ENCODE peak calls at places on chromosomes 4 and X, in five cellular contexts. One of them, this sample, is unnamed.
A peak's percentile ranks its signal among the peaks of the same experiment; 100 is the strongest.

GRCh38 chr4:184907216-184907615 is 81.4 kb upstream of the ACSL1 start:
- DNase-seq in SW480: no peak
- DNase-seq in PC-3: no peak
- DNase-seq in stimulated activated CD4-positive, alpha-beta T cell treated with anti-CD3 and anti-CD28 coated beads, Interleukin-12 subunit alpha, Interleukin-12 subunit beta, amount 100 ng/mL, for 24 hours: no peak
- DNase-seq in stomach: no peak
- DNase-seq in this sample: no peak

GRCh38 chrX:69808375-69808774 is 192.5 kb downstream of the EDA start:
- DNase-seq in stimulated activated CD4-positive, alpha-beta T cell treated with anti-CD3 and anti-CD28 coated beads, Interleukin-12 subunit alpha, Interleukin-12 subunit beta, amount 100 ng/mL, for 24 hours: no peak
- DNase-seq in PC-3: no peak
- DNase-seq in stomach: no peak
- DNase-seq in SW480: peak; percentile 2
- DNase-seq in this sample: no peak

GRCh38 chr4:153242848-153243324 is 38.6 kb downstream of the TRIM2 start:
- DNase-seq in stomach: no peak
- DNase-seq in SW480: peak; percentile 26
- DNase-seq in PC-3: no peak
- DNase-seq in stimulated activated CD4-positive, alpha-beta T cell treated with anti-CD3 and anti-CD28 coated beads, Interleukin-12 subunit alpha, Interleukin-12 subunit beta, amount 100 ng/mL, for 24 hours: no peak
- DNase-seq in this sample: no peak

GRCh38 chr4:3248811-3249661 is at the start of gene MSANTD1:
- DNase-seq in stomach: no peak
- DNase-seq in stimulated activated CD4-positive, alpha-beta T cell treated with anti-CD3 and anti-CD28 coated beads, Interleukin-12 subunit alpha, Interleukin-12 subunit beta, amount 100 ng/mL, for 24 hours: no peak
- DNase-seq in SW480: no peak
- DNase-seq in PC-3: no peak
- DNase-seq in this sample: no peak

GRCh38 chrX:15336023-15336413 is 695 bp upstream of the PIGA start:
- DNase-seq in stomach: no peak
- DNase-seq in SW480: peak; percentile 29
- DNase-seq in stimulated activated CD4-positive, alpha-beta T cell treated with anti-CD3 and anti-CD28 coated beads, Interleukin-12 subunit alpha, Interleukin-12 subunit beta, amount 100 ng/mL, for 24 hours: no peak
- DNase-seq in PC-3: peak; percentile 59
- DNase-seq in this sample: no peak

GRCh38 chr4:109389367-109390118 is 44.1 kb upstream of the SEC24B start:
- DNase-seq in PC-3: no peak
- DNase-seq in SW480: no peak
- DNase-seq in stimulated activated CD4-positive, alpha-beta T cell treated with anti-CD3 and anti-CD28 coated beads, Interleukin-12 subunit alpha, Interleukin-12 subunit beta, amount 100 ng/mL, for 24 hours: no peak
- DNase-seq in stomach: no peak
- DNase-seq in this sample: no peak

GRCh38 chr4:128974203-128974602 is 119.1 kb downstream of the SCLT1 start:
- DNase-seq in stimulated activated CD4-positive, alpha-beta T cell treated with anti-CD3 and anti-CD28 coated beads, Interleukin-12 subunit alpha, Interleukin-12 subunit beta, amount 100 ng/mL, for 24 hours: no peak
- DNase-seq in SW480: no peak
- DNase-seq in PC-3: no peak
- DNase-seq in stomach: no peak
- DNase-seq in this sample: no peak

GRCh38 chrX:111168314-111168713 is 72.3 kb downstream of the PAK3 start:
- DNase-seq in stimulated activated CD4-positive, alpha-beta T cell treated with anti-CD3 and anti-CD28 coated beads, Interleukin-12 subunit alpha, Interleukin-12 subunit beta, amount 100 ng/mL, for 24 hours: no peak
- DNase-seq in PC-3: peak; percentile 10
- DNase-seq in SW480: peak; percentile 32
- DNase-seq in stomach: no peak
- DNase-seq in this sample: no peak

GRCh38 chr4:102285831-102286230 is 59.5 kb downstream of the SLC39A8 start:
- DNase-seq in stomach: no peak
- DNase-seq in stimulated activated CD4-positive, alpha-beta T cell treated with anti-CD3 and anti-CD28 coated beads, Interleukin-12 subunit alpha, Interleukin-12 subunit beta, amount 100 ng/mL, for 24 hours: no peak
- DNase-seq in PC-3: no peak
- DNase-seq in SW480: no peak
- DNase-seq in this sample: no peak

GRCh38 chrX:138191998-138192397 is 519.5 kb downstream of the FGF13 start:
- DNase-seq in PC-3: peak; percentile 50
- DNase-seq in stomach: no peak
- DNase-seq in SW480: peak; percentile 23
- DNase-seq in stimulated activated CD4-positive, alpha-beta T cell treated with anti-CD3 and anti-CD28 coated beads, Interleukin-12 subunit alpha, Interleukin-12 subunit beta, amount 100 ng/mL, for 24 hours: peak; percentile 0
- DNase-seq in this sample: no peak

GRCh38 chr4:168859888-168860694 is 150.0 kb downstream of the CBR4 start:
- DNase-seq in stomach: no peak
- DNase-seq in PC-3: no peak
- DNase-seq in stimulated activated CD4-positive, alpha-beta T cell treated with anti-CD3 and anti-CD28 coated beads, Interleukin-12 subunit alpha, Interleukin-12 subunit beta, amount 100 ng/mL, for 24 hours: no peak
- DNase-seq in SW480: no peak
- DNase-seq in this sample: no peak

GRCh38 chrX:121110536-121110935 is 63.1 kb downstream of the GLUD2 start:
- DNase-seq in stomach: no peak
- DNase-seq in stimulated activated CD4-positive, alpha-beta T cell treated with anti-CD3 and anti-CD28 coated beads, Interleukin-12 subunit alpha, Interleukin-12 subunit beta, amount 100 ng/mL, for 24 hours: no peak
- DNase-seq in PC-3: no peak
- DNase-seq in SW480: no peak
- DNase-seq in this sample: no peak

GRCh38 chrX:78098108-78098507 is 5.9 kb upstream of the PGK1 start:
- DNase-seq in stomach: no peak
- DNase-seq in PC-3: no peak
- DNase-seq in SW480: no peak
- DNase-seq in stimulated activated CD4-positive, alpha-beta T cell treated with anti-CD3 and anti-CD28 coated beads, Interleukin-12 subunit alpha, Interleukin-12 subunit beta, amount 100 ng/mL, for 24 hours: no peak
- DNase-seq in this sample: no peak

GRCh38 chrX:54602563-54602962 is 72.5 kb downstream of the GNL3L start:
- DNase-seq in PC-3: no peak
- DNase-seq in stomach: no peak
- DNase-seq in SW480: no peak
- DNase-seq in stimulated activated CD4-positive, alpha-beta T cell treated with anti-CD3 and anti-CD28 coated beads, Interleukin-12 subunit alpha, Interleukin-12 subunit beta, amount 100 ng/mL, for 24 hours: no peak
- DNase-seq in this sample: no peak

GRCh38 chr4:147831452-147832192 is 99.7 kb downstream of the ARHGAP10 start:
- DNase-seq in stomach: no peak
- DNase-seq in SW480: no peak
- DNase-seq in PC-3: peak; percentile 89
- DNase-seq in stimulated activated CD4-positive, alpha-beta T cell treated with anti-CD3 and anti-CD28 coated beads, Interleukin-12 subunit alpha, Interleukin-12 subunit beta, amount 100 ng/mL, for 24 hours: no peak
- DNase-seq in this sample: no peak